ENCODE peak calls at places on chromosomes 3 and 15, in five cellular contexts. C is CD4-positive, alpha-beta memory T cell; Y is A549; G is transverse colon; F is tibial nerve. D is an unnamed sample.

GRCh38 chr15:66505430-66505811 is 295 bp downstream of the ZWILCH start:
- DNase-seq in Y (no peak), F (no peak), G (no peak), C (no peak), D (no peak)

GRCh38 chr3:12905316-12906071 is 64.1 kb upstream of the RPL32 start:
- DNase-seq in F (no peak), G (no peak), C (no peak), Y (no peak), D (no peak)

GRCh38 chr3:38454179-38454883 is 641 bp downstream of the ACVR2B start:
- DNase-seq in G (peak), C (peak), F (no peak), Y (peak), D (peak)

GRCh38 chr3:189927975-189928895 is 192.5 kb downstream of the P3H2 start:
- DNase-seq in C (no peak), G (no peak), Y (no peak), F (no peak), D (no peak)

GRCh38 chr3:48268381-48268935 is 27.6 kb downstream of the ZNF589 start:
- DNase-seq in F (no peak), G (peak), C (peak), Y (no peak), D (peak)

GRCh38 chr3:134659391-134660045 is 8.7 kb upstream of the KY start:
- DNase-seq in Y (no peak), C (no peak), F (no peak), G (no peak), D (no peak)

GRCh38 chr3:130748520-130748919 is 1.9 kb upstream of the PIK3R4 start:
- DNase-seq in Y (no peak), C (no peak), F (no peak), G (no peak), D (peak)

GRCh38 chr3:102904629-102905028 is 469.8 kb downstream of the ZPLD1 start:
- DNase-seq in F (no peak), C (no peak), G (no peak), Y (no peak), D (no peak)

GRCh38 chr3:126745760-126746394 is 41.8 kb downstream of the CHCHD6 start:
- DNase-seq in C (no peak), G (peak), F (no peak), Y (peak), D (peak)

GRCh38 chr3:195717416-195717815 is 3.4 kb upstream of the MUC20 start:
- DNase-seq in G (no peak), Y (no peak), F (no peak), C (no peak), D (no peak)

GRCh38 chr15:46146002-46146401 is 511.2 kb downstream of the SQOR start:
- DNase-seq in Y (no peak), G (no peak), C (no peak), F (no peak), D (no peak)

GRCh38 chr15:88810449-88810848 is 7.2 kb downstream of the ACAN start:
- DNase-seq in F (no peak), C (no peak), G (no peak), Y (no peak), D (no peak)

GRCh38 chr15:64742921-64743320 is 32.5 kb downstream of the RBPMS2 start:
- DNase-seq in G (no peak), C (no peak), F (no peak), Y (no peak), D (no peak)

GRCh38 chr15:51505251-51505650 is 117.3 kb downstream of the DMXL2 start:
- DNase-seq in F (no peak), Y (no peak), G (no peak), C (no peak), D (no peak)

GRCh38 chr3:124893526-124893925 is 6.4 kb upstream of the ITGB5 start:
- DNase-seq in C (no peak), Y (no peak), G (no peak), F (no peak), D (no peak)

GRCh38 chr3:45412731-45413130 is 24.4 kb downstream of the LARS2 start:
- DNase-seq in C (no peak), G (no peak), Y (no peak), F (no peak), D (peak)

GRCh38 chr3:161914703-161915102 is 418.1 kb downstream of the OTOL1 start:
- DNase-seq in G (peak), F (peak), C (no peak), Y (peak), D (no peak)

GRCh38 chr3:122944671-122945151 is 82.9 kb downstream of the SEMA5B start:
- DNase-seq in C (no peak), Y (no peak), G (no peak), F (no peak), D (no peak)

GRCh38 chr3:64340636-64341240 is 115.5 kb upstream of the PRICKLE2 start:
- DNase-seq in G (no peak), Y (no peak), C (no peak), F (no peak), D (no peak)

GRCh38 chr3:65112751-65113300 is 425.0 kb upstream of the ADAMTS9 start:
- DNase-seq in F (no peak), Y (no peak), G (no peak), C (no peak), D (no peak)

GRCh38 chr15:67838789-67839332 is 984 bp downstream of the RNU6-1 start:
- DNase-seq in F (peak), Y (no peak), G (peak), C (no peak), D (peak)

GRCh38 chr15:77224352-77224751 is 153.4 kb upstream of the TSPAN3 start:
- DNase-seq in C (no peak), G (no peak), Y (no peak), F (no peak), D (peak)

GRCh38 chr3:87766736-87767135 is 292.1 kb downstream of the CGGBP1 start:
- DNase-seq in C (no peak), G (no peak), Y (no peak), F (no peak), D (no peak)

GRCh38 chr15:91032919-91033803 is 10.8 kb upstream of the VPS33B start:
- DNase-seq in G (peak), F (no peak), Y (peak), C (peak), D (peak)

GRCh38 chr3:111369953-111370352 is 172.0 kb upstream of the CD96 start:
- DNase-seq in G (no peak), F (no peak), Y (no peak), C (no peak), D (no peak)

GRCh38 chr3:113634782-113635474 is 61.5 kb downstream of the USF3 start:
- DNase-seq in Y (no peak), C (no peak), G (no peak), F (no peak), D (peak)

GRCh38 chr15:31733424-31733823 is 296.9 kb upstream of the CHRNA7 start:
- DNase-seq in C (no peak), Y (no peak), F (no peak), G (no peak), D (no peak)

GRCh38 chr3:10951295-10951926 is 41.1 kb upstream of the SLC6A1 start:
- DNase-seq in Y (no peak), C (no peak), F (no peak), G (no peak), D (no peak)

GRCh38 chr15:64151727-64152506 is at the start of gene SNX22:
- DNase-seq in C (peak), G (peak), F (no peak), Y (no peak), D (no peak)

GRCh38 chr3:97958796-97959195 is 13.4 kb downstream of the RIOX2 start:
- DNase-seq in F (no peak), G (no peak), C (no peak), Y (no peak), D (no peak)

GRCh38 chr15:76056931-76057330 is 2.9 kb upstream of the TMEM266 start:
- DNase-seq in F (no peak), Y (no peak), G (no peak), C (no peak), D (no peak)

GRCh38 chr3:81868597-81868996 is 107.2 kb upstream of the GBE1 start:
- DNase-seq in Y (no peak), G (no peak), C (no peak), F (no peak), D (no peak)

DNA sequence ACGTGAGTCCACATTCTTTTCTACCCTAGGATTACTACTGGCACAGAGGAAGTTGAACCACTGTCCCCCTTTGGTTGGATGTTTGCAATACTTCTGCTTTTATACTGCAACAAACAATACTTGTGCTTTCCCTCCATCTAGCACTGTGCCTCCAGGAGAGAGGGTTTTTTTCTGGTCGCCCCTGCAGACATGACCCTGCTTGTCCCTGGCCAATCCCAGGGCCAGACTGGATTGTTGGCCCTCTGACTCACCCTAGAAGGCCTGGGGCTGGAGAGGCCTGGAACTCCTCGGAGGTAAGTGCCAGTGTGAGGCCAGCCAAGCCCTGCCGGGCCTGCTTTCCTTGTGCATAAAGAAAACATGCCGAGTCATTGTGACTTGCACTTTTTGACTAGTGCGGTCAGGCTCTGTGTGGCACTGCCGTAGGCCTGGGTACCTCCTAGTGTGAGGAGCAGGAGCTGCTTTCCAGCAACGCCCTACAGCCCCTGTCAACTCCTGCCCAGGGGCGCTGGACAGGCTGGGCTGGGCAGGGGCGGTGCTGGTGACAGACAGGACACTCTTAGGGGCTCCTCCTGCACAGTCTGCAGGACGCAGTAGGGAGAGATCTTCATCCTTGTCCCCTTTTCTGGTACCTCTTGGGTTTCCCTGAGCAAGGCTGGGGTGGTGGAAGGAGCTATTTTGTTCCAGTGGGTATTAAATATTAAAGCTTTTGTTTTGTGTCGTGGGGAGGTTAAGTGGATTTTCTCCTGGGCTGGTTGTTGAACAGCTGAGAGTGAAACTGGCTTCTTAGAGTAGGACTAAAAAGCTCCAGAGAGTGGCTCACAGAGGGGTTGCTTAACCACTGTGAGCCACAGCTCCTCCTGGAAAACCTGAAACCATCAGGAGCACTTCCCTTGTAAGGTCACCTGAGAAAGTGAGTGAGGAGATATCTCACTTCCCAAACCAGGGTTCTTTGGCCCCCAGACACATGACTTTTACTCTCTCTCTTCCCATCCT is 14.4 kb upstream of the TKT start:
- DNase-seq in Y (peak), C (no peak), F (peak), G (peak), D (peak)
- H3K4me3 ChIP-seq in Y (peak), C (no peak), F (no peak), G (no peak), D (no peak)

GRCh38 chr15:73927003-73927475 is 777 bp downstream of the LOXL1 start:
- DNase-seq in F (no peak), G (peak), Y (no peak), C (no peak), D (peak)
- H3K4me3 ChIP-seq in F (peak), G (peak), Y (peak), C (no peak), D (peak)

DNA sequence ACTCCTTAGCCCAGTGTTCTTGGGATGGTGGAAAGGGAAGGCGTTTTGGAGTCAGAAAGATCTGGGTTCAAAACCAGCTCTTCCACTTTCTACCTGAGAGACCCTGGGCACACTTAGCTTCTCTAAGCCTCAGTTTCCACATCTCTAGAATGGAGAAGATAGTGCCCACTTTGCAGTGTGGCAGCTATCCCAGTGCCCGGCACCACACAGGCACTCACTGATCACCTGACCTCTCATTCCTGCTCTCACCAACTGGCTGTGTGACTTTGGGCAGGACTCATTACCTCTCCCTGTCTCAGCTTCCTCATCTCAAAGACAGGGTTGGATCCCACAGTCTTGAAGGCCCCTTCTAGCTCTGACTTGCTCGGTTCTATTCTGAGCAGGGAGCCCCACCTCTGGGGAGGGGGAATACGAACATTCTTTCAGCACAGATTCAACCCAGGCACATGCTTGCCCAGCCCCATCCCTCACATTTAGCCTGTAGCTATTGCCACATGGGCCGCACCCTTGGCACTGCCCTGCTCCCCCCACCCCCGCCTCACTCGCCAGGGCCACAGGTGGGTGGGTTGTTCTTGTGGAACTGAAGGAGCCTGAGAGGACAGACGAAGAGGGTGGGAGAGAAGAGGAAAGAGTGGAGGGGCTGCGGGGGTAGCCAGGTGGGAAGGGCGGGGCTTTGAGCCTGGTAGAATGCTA is 39.2 kb downstream of the EPHB3 start:
- DNase-seq in F (no peak), G (no peak), C (no peak), Y (no peak), D (no peak)
- H3K4me3 ChIP-seq in F (no peak), G (no peak), C (no peak), Y (no peak), D (no peak)

GRCh38 chr3:150763841-150764483 is 993 bp upstream of the SIAH2 start:
- DNase-seq in Y (peak), C (no peak), F (peak), G (peak), D (peak)

GRCh38 chr3:150763122-150763840 is at the start of gene SIAH2:
- DNase-seq in G (peak), Y (peak), C (peak), F (peak), D (peak)

GRCh38 chr3:150765949-150766720 is 3.2 kb upstream of the SIAH2 start:
- DNase-seq in G (no peak), Y (no peak), F (no peak), C (no peak), D (no peak)

GRCh38 chr3:150766742-150767141 is 3.8 kb upstream of the SIAH2 start:
- DNase-seq in F (no peak), Y (no peak), G (no peak), C (no peak), D (no peak)

GRCh38 chr3:150764607-150765366 is 1.8 kb upstream of the SIAH2 start:
- DNase-seq in F (no peak), G (no peak), Y (no peak), C (no peak), D (no peak)
- H3K4me3 ChIP-seq in F (no peak), G (peak), Y (peak), C (no peak), D (no peak)

DNA sequence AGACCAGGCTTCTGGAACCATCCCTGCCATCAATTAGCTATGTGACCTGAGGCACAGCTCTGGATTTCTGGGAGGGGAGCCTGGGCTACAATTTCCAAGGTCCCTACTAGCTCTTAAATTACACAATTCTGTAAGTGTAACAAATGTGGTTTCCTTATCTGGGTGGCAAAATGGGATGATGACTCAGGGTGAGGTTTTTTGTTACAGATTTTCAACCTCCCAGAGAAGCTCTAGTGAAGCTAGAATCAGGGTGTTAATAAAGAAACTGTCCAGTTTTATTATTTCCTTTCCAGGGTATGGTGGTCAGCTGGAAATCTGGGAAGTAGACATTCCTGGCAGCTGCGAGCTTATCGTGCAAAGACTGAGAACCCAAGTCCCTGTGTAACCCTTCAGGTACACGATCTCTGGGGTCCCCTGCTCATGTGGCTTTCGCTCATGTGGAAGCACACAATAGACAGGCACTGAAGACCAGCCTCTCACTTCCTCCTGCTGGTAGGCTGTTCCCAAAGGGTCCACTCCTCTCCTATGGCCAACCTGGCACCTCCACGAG is 7.3 kb downstream of the RAB27A start:
- DNase-seq in G (no peak), Y (no peak), C (peak), F (no peak), D (no peak)
- H3K4me3 ChIP-seq in G (no peak), Y (no peak), C (no peak), F (no peak), D (no peak)

GRCh38 chr3:16897254-16897926 is 12.6 kb downstream of the PLCL2 start:
- DNase-seq in Y (peak), F (no peak), G (peak), C (peak), D (peak)
- H3K4me3 ChIP-seq in Y (no peak), F (peak), G (peak), C (no peak), D (peak)

DNA sequence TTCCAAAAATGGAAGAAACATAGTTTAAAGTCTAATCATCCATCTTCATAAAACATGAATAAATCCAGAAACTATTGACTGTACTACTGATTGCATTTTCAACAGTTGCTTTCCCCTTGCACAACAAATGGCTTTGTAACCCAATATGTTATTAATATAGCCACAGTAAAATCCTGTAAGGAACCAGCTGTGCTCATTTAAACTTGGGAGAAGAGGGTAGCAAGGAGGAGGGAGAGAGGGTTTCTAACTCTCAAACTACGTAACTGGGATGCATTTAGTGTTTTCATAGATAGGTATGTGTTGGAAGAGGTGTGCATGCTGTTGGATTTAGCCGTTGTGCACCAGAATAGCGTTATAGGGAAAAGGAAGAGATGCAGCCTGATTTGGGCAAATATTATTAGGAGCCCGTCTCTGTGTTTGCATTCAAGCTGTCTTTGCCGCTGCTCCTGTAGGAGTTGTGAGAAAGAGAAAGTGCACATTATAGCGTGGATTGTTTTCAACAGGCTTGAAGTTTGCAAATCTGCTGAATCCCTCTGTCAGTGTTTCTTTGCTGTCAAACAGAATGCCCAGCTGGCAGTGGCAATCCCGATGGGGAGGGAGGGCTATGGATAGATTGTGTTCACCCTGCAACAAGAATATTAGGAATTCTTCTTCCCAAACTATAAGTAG is 39.4 kb downstream of the ARPP21 start:
- DNase-seq in Y (no peak), C (no peak), F (no peak), G (no peak), D (no peak)
- H3K4me3 ChIP-seq in Y (no peak), C (no peak), F (no peak), G (no peak), D (no peak)

GRCh38 chr15:22873841-22874240 is 35.4 kb downstream of the NIPA2 start:
- DNase-seq in C (no peak), G (no peak), Y (no peak), F (no peak), D (no peak)
- H3K4me3 ChIP-seq in C (no peak), G (no peak), Y (no peak), F (no peak), D (no peak)

DNA sequence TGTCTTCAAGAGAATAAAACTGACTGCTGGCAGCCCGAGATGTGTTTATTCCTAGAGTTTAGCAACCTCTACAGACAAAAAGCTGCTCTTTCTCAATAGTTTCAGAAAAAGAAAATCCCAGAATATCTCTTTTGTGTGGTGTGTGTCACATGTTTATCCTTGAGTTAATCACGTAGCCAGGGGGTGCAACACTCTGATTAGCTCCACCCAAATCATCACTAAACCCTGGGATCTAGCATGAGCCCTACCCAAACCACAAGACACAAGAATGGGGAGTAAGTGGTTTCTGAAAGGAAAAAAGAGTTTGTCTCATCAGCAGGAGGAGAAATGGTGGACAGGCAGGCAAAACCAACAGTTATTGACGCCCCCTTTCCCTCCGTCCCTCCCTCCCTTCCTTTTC is 78.5 kb upstream of the AGBL1 start:
- DNase-seq in C (no peak), F (peak), Y (no peak), G (no peak), D (no peak)
- H3K4me3 ChIP-seq in C (no peak), F (no peak), Y (no peak), G (no peak), D (no peak)

GRCh38 chr3:187972454-187972853 is 181.5 kb upstream of the LPP start:
- DNase-seq in C (no peak), Y (no peak), F (no peak), G (no peak), D (no peak)
- H3K4me3 ChIP-seq in C (no peak), Y (no peak), F (no peak), G (no peak), D (no peak)

D was measured in small intestine.